ENCODE peak calls at places on chromosomes 13 and 19, in nine cellular contexts. One of them, this sample, is unnamed.
A peak's percentile ranks its signal among the peaks of the same experiment; 100 is the strongest.

GRCh38 chr19:7919681-7920519 is at the start of gene SNAPC2:
- DNase-seq in PC-3: peak; percentile 93
- DNase-seq in GM23248: peak; percentile 98
- DNase-seq in MM.1S: peak; percentile 96
- DNase-seq in neural progenitor cell: peak; percentile 97
- DNase-seq in hepatocyte: peak; percentile 97
- DNase-seq in GM23338: peak; percentile 97
- DNase-seq in HCT116: peak; percentile 92
- DNase-seq in SK-N-SH: peak; percentile 90
- DNase-seq in this sample: peak; percentile 96

GRCh38 chr19:43408043-43408442 is 6.6 kb upstream of the TEX101 start:
- DNase-seq in PC-3: no peak
- DNase-seq in GM23248: no peak
- DNase-seq in MM.1S: no peak
- DNase-seq in neural progenitor cell: no peak
- DNase-seq in hepatocyte: no peak
- DNase-seq in GM23338: peak; percentile 13
- DNase-seq in HCT116: no peak
- DNase-seq in SK-N-SH: no peak
- DNase-seq in this sample: no peak

GRCh38 chr13:112697756-112698655 is 8.2 kb downstream of the ATP11A start:
- DNase-seq in PC-3: no peak
- DNase-seq in GM23248: peak; percentile 82
- DNase-seq in MM.1S: no peak
- DNase-seq in neural progenitor cell: no peak
- DNase-seq in hepatocyte: no peak
- DNase-seq in GM23338: no peak
- DNase-seq in HCT116: no peak
- DNase-seq in SK-N-SH: no peak
- DNase-seq in this sample: no peak

GRCh38 chr19:36213793-36214387 is 575 bp downstream of the ZNF565 start:
- DNase-seq in PC-3: peak; percentile 1
- DNase-seq in GM23248: peak; percentile 64
- DNase-seq in MM.1S: no peak
- DNase-seq in neural progenitor cell: no peak
- DNase-seq in hepatocyte: peak; percentile 6
- DNase-seq in GM23338: no peak
- DNase-seq in HCT116: no peak
- DNase-seq in SK-N-SH: no peak
- DNase-seq in this sample: no peak

GRCh38 chr19:40584007-40584406 is 7.3 kb downstream of the SHKBP1 start:
- DNase-seq in PC-3: peak; percentile 56
- DNase-seq in GM23248: no peak
- DNase-seq in MM.1S: no peak
- DNase-seq in neural progenitor cell: no peak
- DNase-seq in hepatocyte: no peak
- DNase-seq in GM23338: peak; percentile 51
- DNase-seq in HCT116: no peak
- DNase-seq in SK-N-SH: peak; percentile 31
- DNase-seq in this sample: no peak

GRCh38 chr19:33282036-33282686 is 20.2 kb downstream of the CEBPA start:
- DNase-seq in PC-3: peak; percentile 51
- DNase-seq in GM23248: peak; percentile 19
- DNase-seq in MM.1S: no peak
- DNase-seq in neural progenitor cell: no peak
- DNase-seq in hepatocyte: peak; percentile 48
- DNase-seq in GM23338: no peak
- DNase-seq in HCT116: no peak
- DNase-seq in SK-N-SH: no peak
- DNase-seq in this sample: no peak

GRCh38 chr19:36460046-36460445 is 29.3 kb downstream of the ZNF566 start:
- DNase-seq in PC-3: no peak
- DNase-seq in GM23248: peak; percentile 47
- DNase-seq in MM.1S: no peak
- DNase-seq in neural progenitor cell: no peak
- DNase-seq in hepatocyte: no peak
- DNase-seq in GM23338: no peak
- DNase-seq in HCT116: no peak
- DNase-seq in SK-N-SH: no peak
- DNase-seq in this sample: no peak

GRCh38 chr13:43269037-43269476 is 245.7 kb downstream of the DNAJC15 start:
- DNase-seq in PC-3: peak; percentile 90
- DNase-seq in GM23248: peak; percentile 92
- DNase-seq in MM.1S: no peak
- DNase-seq in neural progenitor cell: no peak
- DNase-seq in hepatocyte: peak; percentile 86
- DNase-seq in GM23338: no peak
- DNase-seq in HCT116: no peak
- DNase-seq in SK-N-SH: no peak
- DNase-seq in this sample: no peak

GRCh38 chr13:108895220-108895704 is 265.9 kb downstream of the MYO16 start:
- DNase-seq in PC-3: peak; percentile 88
- DNase-seq in GM23248: peak; percentile 68
- DNase-seq in MM.1S: peak; percentile 68
- DNase-seq in neural progenitor cell: peak; percentile 57
- DNase-seq in hepatocyte: peak; percentile 72
- DNase-seq in GM23338: peak; percentile 69
- DNase-seq in HCT116: no peak
- DNase-seq in SK-N-SH: peak; percentile 38
- DNase-seq in this sample: peak; percentile 35

GRCh38 chr13:110643768-110644421 is 28.6 kb downstream of the NAXD start:
- DNase-seq in PC-3: no peak
- DNase-seq in GM23248: no peak
- DNase-seq in MM.1S: no peak
- DNase-seq in neural progenitor cell: no peak
- DNase-seq in hepatocyte: no peak
- DNase-seq in GM23338: no peak
- DNase-seq in HCT116: no peak
- DNase-seq in SK-N-SH: no peak
- DNase-seq in this sample: no peak

GRCh38 chr13:40772765-40773473 is 1.9 kb upstream of the MRPS31 start:
- DNase-seq in PC-3: no peak
- DNase-seq in GM23248: no peak
- DNase-seq in MM.1S: no peak
- DNase-seq in neural progenitor cell: no peak
- DNase-seq in hepatocyte: peak; percentile 33
- DNase-seq in GM23338: no peak
- DNase-seq in HCT116: no peak
- DNase-seq in SK-N-SH: no peak
- DNase-seq in this sample: no peak

GRCh38 chr13:90154311-90154960 is 1193.1 kb upstream of the MIR17HG start:
- DNase-seq in PC-3: peak; percentile 43
- DNase-seq in GM23248: peak; percentile 11
- DNase-seq in MM.1S: no peak
- DNase-seq in neural progenitor cell: no peak
- DNase-seq in hepatocyte: no peak
- DNase-seq in GM23338: no peak
- DNase-seq in HCT116: no peak
- DNase-seq in SK-N-SH: no peak
- DNase-seq in this sample: no peak

GRCh38 chr13:19927117-19927734 is 31.3 kb upstream of the ZMYM2 start:
- DNase-seq in PC-3: peak; percentile 71
- DNase-seq in GM23248: peak; percentile 34
- DNase-seq in MM.1S: peak; percentile 28
- DNase-seq in neural progenitor cell: peak; percentile 22
- DNase-seq in hepatocyte: peak; percentile 11
- DNase-seq in GM23338: peak; percentile 50
- DNase-seq in HCT116: peak; percentile 62
- DNase-seq in SK-N-SH: no peak
- DNase-seq in this sample: peak; percentile 57

GRCh38 chr13:98416408-98416807 is 160.5 kb downstream of the STK24 start:
- DNase-seq in PC-3: peak; percentile 92
- DNase-seq in GM23248: no peak
- DNase-seq in MM.1S: no peak
- DNase-seq in neural progenitor cell: no peak
- DNase-seq in hepatocyte: peak; percentile 69
- DNase-seq in GM23338: no peak
- DNase-seq in HCT116: no peak
- DNase-seq in SK-N-SH: no peak
- DNase-seq in this sample: no peak

GRCh38 chr19:42081584-42082258 is 5.8 kb downstream of the ZNF574 start:
- DNase-seq in PC-3: peak; percentile 49
- DNase-seq in GM23248: peak; percentile 76
- DNase-seq in MM.1S: peak; percentile 48
- DNase-seq in neural progenitor cell: no peak
- DNase-seq in hepatocyte: peak; percentile 58
- DNase-seq in GM23338: peak; percentile 46
- DNase-seq in HCT116: no peak
- DNase-seq in SK-N-SH: peak; percentile 57
- DNase-seq in this sample: peak; percentile 68

GRCh38 chr19:42079886-42080763 is 4.2 kb downstream of the ZNF574 start:
- DNase-seq in PC-3: no peak
- DNase-seq in GM23248: no peak
- DNase-seq in MM.1S: no peak
- DNase-seq in neural progenitor cell: no peak
- DNase-seq in hepatocyte: no peak
- DNase-seq in GM23338: no peak
- DNase-seq in HCT116: no peak
- DNase-seq in SK-N-SH: no peak
- DNase-seq in this sample: no peak

GRCh38 chr19:42079276-42079669 is 3.3 kb downstream of the ZNF574 start:
- DNase-seq in PC-3: no peak
- DNase-seq in GM23248: no peak
- DNase-seq in MM.1S: no peak
- DNase-seq in neural progenitor cell: no peak
- DNase-seq in hepatocyte: no peak
- DNase-seq in GM23338: no peak
- DNase-seq in HCT116: no peak
- DNase-seq in SK-N-SH: no peak
- DNase-seq in this sample: no peak

GRCh38 chr19:42078538-42079275 is 2.7 kb downstream of the ZNF574 start:
- DNase-seq in PC-3: no peak
- DNase-seq in GM23248: peak; percentile 28
- DNase-seq in MM.1S: no peak
- DNase-seq in neural progenitor cell: no peak
- DNase-seq in hepatocyte: no peak
- DNase-seq in GM23338: no peak
- DNase-seq in HCT116: no peak
- DNase-seq in SK-N-SH: no peak
- DNase-seq in this sample: no peak

GRCh38 chr19:42080764-42081375 is 4.9 kb downstream of the ZNF574 start:
- DNase-seq in PC-3: no peak
- DNase-seq in GM23248: no peak
- DNase-seq in MM.1S: no peak
- DNase-seq in neural progenitor cell: no peak
- DNase-seq in hepatocyte: no peak
- DNase-seq in GM23338: no peak
- DNase-seq in HCT116: no peak
- DNase-seq in SK-N-SH: no peak
- DNase-seq in this sample: no peak
- H3K79me2 ChIP-seq in PC-3: peaks cover 55% of the 10 kb centered on the region
- H3K79me2 ChIP-seq in GM23248: peaks cover 75% of the 10 kb centered on the region
- H3K79me2 ChIP-seq in MM.1S: peaks cover 60% of the 10 kb centered on the region
- H3K79me2 ChIP-seq in neural progenitor cell: peaks cover 55% of the 10 kb centered on the region
- H3K79me2 ChIP-seq in hepatocyte: peaks cover 28% of the 10 kb centered on the region
- H3K79me2 ChIP-seq in GM23338: peaks cover 36% of the 10 kb centered on the region
- H3K79me2 ChIP-seq in HCT116: peaks cover 54% of the 10 kb centered on the region
- H3K79me2 ChIP-seq in SK-N-SH: peaks cover 73% of the 10 kb centered on the region
- H3K79me2 ChIP-seq in this sample: peaks cover 34% of the 10 kb centered on the region

DNA sequence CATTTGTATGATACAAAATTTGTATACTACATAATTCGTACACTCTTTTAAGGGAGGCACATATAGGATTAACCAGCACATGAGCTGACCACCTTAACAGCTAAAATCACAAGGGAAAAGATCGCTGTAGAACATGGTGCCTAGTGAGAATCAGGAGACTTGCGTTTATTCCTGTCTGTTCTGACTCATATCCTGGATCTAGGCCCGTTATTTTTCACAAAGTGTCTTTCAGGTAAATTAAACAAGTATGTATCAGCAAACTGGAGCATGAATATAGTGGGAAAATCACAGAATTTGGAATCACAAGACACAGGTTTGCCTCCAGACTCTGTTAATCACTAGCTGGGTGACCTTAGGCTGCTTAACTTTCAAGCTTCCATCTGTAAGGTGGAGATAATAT is 47.5 kb upstream of the ESD start:
- DNase-seq in PC-3: peak; percentile 12
- DNase-seq in GM23248: no peak
- DNase-seq in MM.1S: no peak
- DNase-seq in neural progenitor cell: no peak
- DNase-seq in hepatocyte: no peak
- DNase-seq in GM23338: no peak
- DNase-seq in HCT116: no peak
- DNase-seq in SK-N-SH: no peak
- DNase-seq in this sample: no peak
- TF ChIP-seq EZH2phosphoT487 in PC-3: no peak
- TF ChIP-seq EZH2phosphoT487 in GM23248: no peak
- TF ChIP-seq EZH2phosphoT487 in MM.1S: no peak
- TF ChIP-seq EZH2phosphoT487 in neural progenitor cell: no peak
- TF ChIP-seq EZH2phosphoT487 in hepatocyte: no peak
- TF ChIP-seq EZH2phosphoT487 in GM23338: no peak
- TF ChIP-seq EZH2phosphoT487 in HCT116: no peak
- TF ChIP-seq EZH2phosphoT487 in SK-N-SH: no peak
- TF ChIP-seq EZH2phosphoT487 in this sample: no peak

GRCh38 chr19:34666200-34666957 is 10.6 kb downstream of the SCGB2B2 start:
- DNase-seq in PC-3: no peak
- DNase-seq in GM23248: no peak
- DNase-seq in MM.1S: no peak
- DNase-seq in neural progenitor cell: no peak
- DNase-seq in hepatocyte: no peak
- DNase-seq in GM23338: no peak
- DNase-seq in HCT116: no peak
- DNase-seq in SK-N-SH: no peak
- DNase-seq in this sample: no peak
- H3K27ac ChIP-seq in PC-3: no peak overlapping the region
- H3K27ac ChIP-seq in GM23248: no peak overlapping the region
- H3K27ac ChIP-seq in MM.1S: no peak overlapping the region
- H3K27ac ChIP-seq in neural progenitor cell: no peak overlapping the region
- H3K27ac ChIP-seq in hepatocyte: no peak overlapping the region
- H3K27ac ChIP-seq in GM23338: no peak overlapping the region
- H3K27ac ChIP-seq in HCT116: no peak overlapping the region
- H3K27ac ChIP-seq in SK-N-SH: no peak overlapping the region
- H3K27ac ChIP-seq in this sample: no peak overlapping the region

GRCh38 chr19:3107658-3108057 is 13.5 kb downstream of the GNA11 start:
- DNase-seq in PC-3: no peak
- DNase-seq in GM23248: no peak
- DNase-seq in MM.1S: no peak
- DNase-seq in neural progenitor cell: no peak
- DNase-seq in hepatocyte: no peak
- DNase-seq in GM23338: no peak
- DNase-seq in HCT116: no peak
- DNase-seq in SK-N-SH: no peak
- DNase-seq in this sample: no peak

GRCh38 chr19:3104708-3104983 is 10.5 kb downstream of the GNA11 start:
- DNase-seq in PC-3: no peak
- DNase-seq in GM23248: no peak
- DNase-seq in MM.1S: no peak
- DNase-seq in neural progenitor cell: no peak
- DNase-seq in hepatocyte: no peak
- DNase-seq in GM23338: no peak
- DNase-seq in HCT116: no peak
- DNase-seq in SK-N-SH: no peak
- DNase-seq in this sample: no peak

GRCh38 chr19:3108775-3109174 is 14.6 kb downstream of the GNA11 start:
- DNase-seq in PC-3: peak; percentile 61
- DNase-seq in GM23248: peak; percentile 74
- DNase-seq in MM.1S: peak; percentile 67
- DNase-seq in neural progenitor cell: peak; percentile 86
- DNase-seq in hepatocyte: peak; percentile 80
- DNase-seq in GM23338: peak; percentile 92
- DNase-seq in HCT116: no peak
- DNase-seq in SK-N-SH: peak; percentile 84
- DNase-seq in this sample: peak; percentile 82

GRCh38 chr19:3105641-3106508 is 11.7 kb downstream of the GNA11 start:
- DNase-seq in PC-3: no peak
- DNase-seq in GM23248: no peak
- DNase-seq in MM.1S: no peak
- DNase-seq in neural progenitor cell: no peak
- DNase-seq in hepatocyte: no peak
- DNase-seq in GM23338: no peak
- DNase-seq in HCT116: no peak
- DNase-seq in SK-N-SH: no peak
- DNase-seq in this sample: no peak

GRCh38 chr19:3106509-3107141 is 12.5 kb downstream of the GNA11 start:
- DNase-seq in PC-3: no peak
- DNase-seq in GM23248: no peak
- DNase-seq in MM.1S: no peak
- DNase-seq in neural progenitor cell: no peak
- DNase-seq in hepatocyte: no peak
- DNase-seq in GM23338: no peak
- DNase-seq in HCT116: no peak
- DNase-seq in SK-N-SH: no peak
- DNase-seq in this sample: no peak
- H3K79me2 ChIP-seq in PC-3: peaks cover 77% of the 10 kb centered on the region
- H3K79me2 ChIP-seq in GM23248: peaks cover 98% of the 10 kb centered on the region
- H3K79me2 ChIP-seq in MM.1S: no peaks in the 10 kb centered on the region
- H3K79me2 ChIP-seq in neural progenitor cell: peaks cover 57% of the 10 kb centered on the region
- H3K79me2 ChIP-seq in hepatocyte: peaks cover 98% of the 10 kb centered on the region
- H3K79me2 ChIP-seq in GM23338: peaks cover 51% of the 10 kb centered on the region
- H3K79me2 ChIP-seq in HCT116: peaks cover 79% of the 10 kb centered on the region
- H3K79me2 ChIP-seq in SK-N-SH: peaks cover 86% of the 10 kb centered on the region
- H3K79me2 ChIP-seq in this sample: no peaks in the 10 kb centered on the region

This sample was measured in OCI-LY7.